ENCODE peak calls at places on chromosomes 13 and 19, in ten cellular contexts. W is stimulated activated CD8-positive, alpha-beta memory T cell treated with anti-CD3 and anti-CD28 coated beads, Interleukin-7, amount 100 ng/mL, for 48 hours; O is CD8-positive, alpha-beta memory T cell; F is upper lobe of left lung; S is caudate nucleus; N is H9; Y is endothelial cell; Z is M059J; P is smooth muscle cell of the brain vasculature; E is right cardiac atrium. M is an unnamed sample.

GRCh38 chr19:56174086-56174485 is 1.7 kb upstream of the GALP start:
- DNase-seq in P (no peak), W (no peak), E (no peak), S (no peak), Z (no peak), N (no peak), F (no peak), Y (no peak), O (no peak), M (no peak)

GRCh38 chr13:30388401-30389283 is 33.7 kb upstream of the UBE2L5 start:
- DNase-seq in F (no peak), O (no peak), W (no peak), P (no peak), Z (no peak), Y (peak; percentile 40), N (no peak), S (no peak), E (peak; percentile 65), M (peak; percentile 46)

GRCh38 chr19:29526730-29527499 is 1.1 kb downstream of the VSTM2B start:
- DNase-seq in Y (peak; percentile 18), W (no peak), N (peak; percentile 44), E (no peak), Z (no peak), O (no peak), F (peak; percentile 75), S (no peak), P (no peak), M (no peak)

GRCh38 chr19:50833117-50833801 is at the start of gene KLK15:
- DNase-seq in O (no peak), Y (no peak), W (no peak), Z (no peak), F (no peak), N (no peak), S (no peak), E (no peak), P (no peak), M (no peak)

GRCh38 chr13:37342205-37342604 is 236.7 kb upstream of the CSNK1A1L start:
- DNase-seq in Y (no peak), F (peak; percentile 39), E (peak; percentile 40), S (no peak), N (no peak), W (no peak), O (no peak), Z (no peak), P (no peak), M (no peak)

GRCh38 chr13:77523834-77524728 is 11.4 kb upstream of the SCEL start:
- DNase-seq in Z (no peak), S (no peak), W (no peak), P (no peak), Y (no peak), O (no peak), N (no peak), E (no peak), F (no peak), M (no peak)

GRCh38 chr13:23643828-23644419 is 73.7 kb downstream of the TNFRSF19 start:
- DNase-seq in S (no peak), W (no peak), P (no peak), Y (no peak), N (no peak), F (no peak), E (no peak), Z (no peak), O (no peak), M (no peak)

GRCh38 chr13:21707586-21707985 is 36.7 kb downstream of the FGF9 start:
- DNase-seq in Y (no peak), E (no peak), F (no peak), W (no peak), N (no peak), Z (no peak), P (no peak), S (no peak), O (no peak), M (no peak)

GRCh38 chr13:51681037-51681678 is 96.9 kb downstream of the WDFY2 start:
- DNase-seq in O (no peak), Y (no peak), W (no peak), N (no peak), P (peak; percentile 15), Z (peak; percentile 85), S (no peak), F (no peak), E (no peak), M (no peak)

GRCh38 chr19:28234637-28235036 is 978.3 kb downstream of the UQCRFS1 start:
- DNase-seq in F (no peak), N (no peak), W (no peak), P (no peak), Z (no peak), S (no peak), O (no peak), E (no peak), Y (no peak), M (no peak)

GRCh38 chr13:51821666-51822065 is 17.7 kb upstream of the DHRS12 start:
- DNase-seq in Y (no peak), N (no peak), Z (no peak), W (no peak), P (no peak), O (no peak), F (no peak), S (no peak), E (no peak), M (no peak)

GRCh38 chr13:26979334-26979733 is 192.3 kb downstream of the USP12 start:
- DNase-seq in Y (no peak), E (no peak), W (no peak), F (no peak), Z (no peak), O (no peak), S (no peak), N (no peak), P (no peak), M (no peak)

GRCh38 chr19:6639439-6639838 is 30.5 kb downstream of the TNFSF14 start:
- DNase-seq in Y (no peak), E (no peak), P (no peak), W (peak; percentile 49), Z (peak; percentile 47), O (no peak), S (no peak), N (no peak), F (no peak), M (no peak)

GRCh38 chr13:76654263-76654662 is 231.9 kb downstream of the KCTD12 start:
- DNase-seq in N (no peak), Y (no peak), F (no peak), O (no peak), P (no peak), W (no peak), E (no peak), S (no peak), Z (no peak), M (no peak)

GRCh38 chr19:679418-680286 is 3.5 kb downstream of the FSTL3 start:
- DNase-seq in F (peak; percentile 92), O (no peak), P (peak; percentile 35), Y (peak; percentile 45), W (no peak), E (peak; percentile 92), N (peak; percentile 64), S (no peak), Z (peak; percentile 60), M (peak; percentile 55)

GRCh38 chr13:114237415-114238112 is 2.9 kb downstream of the CDC16 start:
- DNase-seq in Y (no peak), P (no peak), N (no peak), Z (no peak), W (no peak), O (no peak), S (no peak), E (no peak), F (no peak), M (no peak)

GRCh38 chr19:3683405-3683865 is 16.8 kb downstream of the PIP5K1C start:
- DNase-seq in O (no peak), Y (peak; percentile 43), N (peak; percentile 92), F (no peak), W (no peak), P (peak; percentile 67), Z (no peak), E (peak; percentile 81), S (no peak), M (peak; percentile 67)

GRCh38 chr13:41457589-41458186 is 338 bp downstream of the RGCC start:
- DNase-seq in Y (no peak), S (no peak), W (no peak), E (peak; percentile 69), F (peak; percentile 92), O (peak; percentile 29), P (no peak), Z (no peak), N (no peak), M (no peak)

GRCh38 chr19:6059396-6059947 is 50.8 kb downstream of the RFX2 start:
- DNase-seq in E (no peak), O (no peak), S (no peak), F (no peak), Z (no peak), N (no peak), Y (no peak), W (no peak), P (no peak), M (no peak)

GRCh38 chr19:10009269-10009665 is 1.0 kb downstream of the COL5A3 start:
- DNase-seq in O (peak; percentile 59), E (peak; percentile 93), Y (peak; percentile 64), F (peak; percentile 91), Z (no peak), N (peak; percentile 63), W (no peak), P (peak; percentile 90), S (no peak), M (peak; percentile 79)

GRCh38 chr13:72104656-72105180 is 237.7 kb upstream of the DACH1 start:
- DNase-seq in F (no peak), E (no peak), Y (no peak), S (no peak), O (no peak), Z (no peak), W (no peak), N (no peak), P (no peak), M (no peak)

GRCh38 chr19:35856546-35857149 is at the start of gene KIRREL2:
- DNase-seq in E (peak; percentile 60), N (peak; percentile 69), O (no peak), S (no peak), Y (peak; percentile 52), W (no peak), F (peak; percentile 88), P (no peak), Z (no peak), M (no peak)

GRCh38 chr13:113869263-113869662 is 5.4 kb upstream of the GAS6 start:
- DNase-seq in F (no peak), P (no peak), Z (no peak), S (no peak), E (no peak), W (no peak), Y (no peak), N (no peak), O (no peak), M (no peak)

GRCh38 chr19:27860309-27860934 is 1352.5 kb downstream of the UQCRFS1 start:
- DNase-seq in F (no peak), P (no peak), W (no peak), E (no peak), S (no peak), Y (no peak), O (no peak), Z (no peak), N (no peak), M (no peak)

GRCh38 chr19:3186891-3187661 is 1.3 kb downstream of the NCLN start:
- DNase-seq in P (no peak), Y (no peak), Z (no peak), N (no peak), F (peak; percentile 28), E (peak; percentile 63), W (no peak), S (no peak), O (no peak), M (no peak)

GRCh38 chr13:41179593-41180250 is 14.6 kb downstream of the KBTBD7 start:
- DNase-seq in W (no peak), S (no peak), Z (peak; percentile 7), E (no peak), P (no peak), N (no peak), Y (no peak), F (no peak), O (no peak), M (no peak)